ENCODE peak calls at places on chromosomes 4 and X, in four cellular contexts. A, J, E and H are unnamed samples. For H3K36me3, the result is how much of the 10 kb centered on the place peaks cover.

GRCh38 chr4:125956281-125956680 is 641.5 kb downstream of the FAT4 start:
- DNase-seq in J (no peak), A (peak), E (no peak), H (no peak)

GRCh38 chr4:169404959-169405358 is 134.2 kb upstream of the SH3RF1 start:
- DNase-seq in E (peak), A (peak), J (no peak), H (no peak)

GRCh38 chr4:48813984-48814383 is 16.9 kb upstream of the OCIAD1 start:
- DNase-seq in J (peak), E (no peak), A (no peak), H (no peak)

GRCh38 chr4:36317731-36318130 is 36.3 kb downstream of the DTHD1 start:
- DNase-seq in J (no peak), E (no peak), A (no peak), H (no peak)

GRCh38 chr4:180160195-180160985 is 2082.8 kb upstream of the TENM3 start:
- DNase-seq in A (peak), J (no peak), E (no peak), H (no peak)

GRCh38 chrX:150291014-150291413 is 72.1 kb upstream of the MAMLD1 start:
- DNase-seq in J (no peak), E (no peak), A (no peak), H (no peak)

GRCh38 chr4:111849726-111850284 is 295.4 kb upstream of the FAM241A start:
- DNase-seq in E (no peak), A (no peak), J (no peak), H (no peak)

GRCh38 chr4:144817081-144817480 is 171.1 kb downstream of the HHIP start:
- DNase-seq in J (no peak), E (no peak), A (no peak), H (no peak)

GRCh38 chrX:151692825-151693224 is 2.4 kb upstream of the PRRG3 start:
- DNase-seq in J (no peak), A (no peak), E (no peak), H (no peak)

GRCh38 chrX:118823263-118824172 is at the start of gene ZCCHC12:
- DNase-seq in A (peak), J (peak), E (peak), H (peak)

DNA sequence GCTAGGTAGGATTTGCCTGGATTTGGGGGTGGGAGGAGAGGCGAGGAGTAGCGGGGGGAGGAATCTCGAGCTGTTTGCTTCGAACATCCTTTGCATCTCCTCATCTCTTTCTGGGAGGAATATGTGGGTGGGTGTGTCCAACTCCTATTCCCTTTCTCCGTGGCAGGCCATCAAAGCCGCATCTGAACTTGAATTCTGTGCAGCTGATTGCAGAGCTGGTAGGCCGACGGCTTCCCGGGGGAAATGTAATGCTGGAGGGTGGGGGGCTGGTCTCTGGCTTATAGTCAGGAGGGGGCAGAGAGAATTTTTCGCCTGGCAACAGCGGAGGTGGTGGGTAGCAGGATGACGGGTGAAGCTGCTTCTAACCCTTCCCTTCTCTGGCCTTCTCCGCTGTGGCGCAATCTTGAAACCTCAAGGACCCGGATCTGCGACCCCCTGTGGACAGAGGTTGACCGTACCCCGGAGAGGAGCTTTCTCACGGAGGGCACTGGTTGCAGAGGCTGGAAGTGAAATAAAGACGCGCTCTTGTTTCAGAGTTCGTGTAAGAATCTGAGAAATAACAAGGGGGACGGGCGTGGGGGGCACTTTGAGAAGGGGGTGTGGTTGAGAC is 654 bp downstream of the ZCCHC12 start:
- DNase-seq in E (no peak), J (peak), A (no peak), H (no peak)
- H3K4me3 ChIP-seq in E (peak), J (peak), A (peak), H (no peak)

GRCh38 chr4:84932462-84932861 is 34.0 kb downstream of the WDFY3 start:
- DNase-seq in J (no peak), A (no peak), E (no peak), H (no peak)
- H3K36me3 ChIP-seq in J (under half), A (under half), E (under half), H (under half)

GRCh38 chrX:39821011-39821708 is 276.6 kb downstream of the BCOR start:
- DNase-seq in E (peak), A (peak), J (peak), H (no peak)

GRCh38 chrX:39822133-39822748 is 275.5 kb downstream of the BCOR start:
- DNase-seq in E (no peak), A (no peak), J (no peak), H (no peak)

GRCh38 chrX:39819921-39820849 is 277.6 kb downstream of the BCOR start:
- DNase-seq in E (peak), J (peak), A (no peak), H (no peak)

GRCh38 chrX:39823424-39823823 is 274.3 kb downstream of the BCOR start:
- DNase-seq in J (no peak), A (no peak), E (no peak), H (no peak)

GRCh38 chrX:39821709-39822095 is 276.1 kb downstream of the BCOR start:
- DNase-seq in E (no peak), A (no peak), J (no peak), H (no peak)
- H3K4me3 ChIP-seq in E (peak), A (no peak), J (peak), H (no peak)

GRCh38 chr4:156377036-156377700 is 423.5 kb upstream of the CTSO start:
- DNase-seq in E (peak), A (peak), J (no peak), H (no peak)

GRCh38 chr4:156374069-156374468 is 420.4 kb upstream of the CTSO start:
- DNase-seq in E (no peak), A (no peak), J (peak), H (no peak)

GRCh38 chr4:156374894-156375293 is 421.2 kb upstream of the CTSO start:
- DNase-seq in E (no peak), A (no peak), J (no peak), H (no peak)

DNA sequence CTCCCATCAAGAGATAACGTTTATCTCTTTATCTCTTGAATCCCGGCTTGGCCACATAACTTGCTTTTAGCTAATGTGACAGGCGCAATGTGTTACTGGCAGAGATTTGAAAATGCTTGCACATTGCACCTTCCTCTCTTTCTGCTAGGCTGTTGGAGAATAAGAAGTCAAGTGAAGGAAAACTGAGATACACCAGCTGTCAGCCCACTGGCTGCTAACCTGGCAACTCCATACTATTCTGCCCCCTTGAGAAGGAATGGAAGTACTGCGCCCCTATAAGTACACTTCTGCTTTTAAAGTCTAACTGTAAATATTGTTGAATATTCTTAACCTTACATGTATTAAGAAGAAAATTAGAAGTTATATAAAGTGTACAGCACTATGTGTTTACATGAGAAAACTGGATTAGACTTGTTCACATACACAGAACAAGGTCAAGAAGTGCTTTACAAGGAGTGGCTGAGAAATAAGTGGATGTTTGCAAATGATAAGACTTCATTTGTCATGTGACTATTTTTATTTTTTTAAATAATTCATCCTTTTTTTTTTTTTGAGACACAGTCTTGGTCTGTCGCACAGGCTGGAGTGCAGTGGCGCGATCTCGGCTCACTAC is 424.5 kb upstream of the CTSO start:
- DNase-seq in A (peak), E (peak), J (peak), H (no peak)
- H3K36me3 ChIP-seq in A (under half), E (under half), J (under half), H (under half)